ENCODE peak calls at places on chromosomes 13 and 19, in nine cellular contexts. I is colonic mucosa; C is CD4-positive, alpha-beta T cell; Z is upper lobe of right lung; T is stomach; A is kidney; G is adrenal gland; F is A549; U is brain microvascular endothelial cell. Y is an unnamed sample.

GRCh38 chr19:16894080-16894479 is 5.3 kb downstream of the F2RL3 start:
- DNase-seq in I (no peak), C (no peak), Z (no peak), T (no peak), A (no peak), G (no peak), F (no peak), U (no peak), Y (no peak)

GRCh38 chr19:16457195-16457953 is 14.4 kb downstream of the EPS15L1 start:
- DNase-seq in I (no peak), C (no peak), Z (no peak), T (peak; percentile 36), A (peak; percentile 89), G (no peak), F (no peak), U (no peak), Y (no peak)

GRCh38 chr19:18503971-18504885 is 17.6 kb downstream of the ELL start:
- DNase-seq in I (peak; percentile 90), C (no peak), Z (no peak), T (peak; percentile 51), A (no peak), G (no peak), F (peak; percentile 58), U (no peak), Y (no peak)

GRCh38 chr13:30463820-30464495 is 1.8 kb downstream of the HMGB1 start:
- DNase-seq in I (peak; percentile 60), C (peak; percentile 62), Z (peak; percentile 85), T (peak; percentile 61), A (peak; percentile 87), G (peak; percentile 71), F (peak; percentile 46), U (peak; percentile 36), Y (peak; percentile 72)

GRCh38 chr13:24626449-24626848 is 53.8 kb upstream of the ATP12A start:
- DNase-seq in I (peak; percentile 50), C (peak; percentile 15), Z (no peak), T (peak; percentile 17), A (no peak), G (no peak), F (no peak), U (no peak), Y (no peak)

GRCh38 chr19:3825286-3825956 is 39.2 kb upstream of the MATK start:
- DNase-seq in I (no peak), C (no peak), Z (no peak), T (no peak), A (no peak), G (no peak), F (no peak), U (no peak), Y (no peak)

GRCh38 chr19:43432866-43433673 is 18.4 kb downstream of the TEX101 start:
- DNase-seq in I (peak; percentile 70), C (peak; percentile 60), Z (peak; percentile 70), T (peak; percentile 69), A (peak; percentile 84), G (peak; percentile 50), F (peak; percentile 77), U (peak; percentile 32), Y (peak; percentile 2)

GRCh38 chr13:31846984-31847752 is 107.8 kb downstream of the RXFP2 start:
- DNase-seq in I (peak; percentile 21), C (no peak), Z (no peak), T (no peak), A (no peak), G (no peak), F (no peak), U (no peak), Y (no peak)

GRCh38 chr19:54478677-54479266 is 5.7 kb upstream of the CDC42EP5 start:
- DNase-seq in I (no peak), C (no peak), Z (no peak), T (no peak), A (peak; percentile 3), G (no peak), F (peak; percentile 73), U (no peak), Y (no peak)

GRCh38 chr19:46579286-46579944 is 21.7 kb upstream of the CALM3 start:
- DNase-seq in I (no peak), C (peak; percentile 22), Z (no peak), T (no peak), A (no peak), G (no peak), F (peak; percentile 28), U (no peak), Y (no peak)

GRCh38 chr13:85755123-85755522 is 44.1 kb downstream of the SLITRK6 start:
- DNase-seq in I (no peak), C (no peak), Z (no peak), T (no peak), A (no peak), G (no peak), F (no peak), U (peak; percentile 1), Y (no peak)

GRCh38 chr19:14375582-14376291 is 5.5 kb upstream of the ADGRE5 start:
- DNase-seq in I (no peak), C (no peak), Z (no peak), T (no peak), A (peak; percentile 85), G (no peak), F (no peak), U (no peak), Y (no peak)

GRCh38 chr19:13839938-13840750 is 36.8 kb upstream of the NANOS3 start:
- DNase-seq in I (peak; percentile 91), C (no peak), Z (peak; percentile 84), T (peak; percentile 75), A (peak; percentile 94), G (peak; percentile 50), F (peak; percentile 66), U (no peak), Y (no peak)

GRCh38 chr19:41421314-41421713 is 5.9 kb downstream of the B3GNT8 start:
- DNase-seq in I (peak; percentile 79), C (no peak), Z (no peak), T (no peak), A (peak; percentile 57), G (no peak), F (no peak), U (no peak), Y (no peak)

GRCh38 chr19:38554676-38555141 is 63.0 kb downstream of the MAP4K1 start:
- DNase-seq in I (no peak), C (no peak), Z (no peak), T (no peak), A (no peak), G (no peak), F (no peak), U (no peak), Y (no peak)

DNA sequence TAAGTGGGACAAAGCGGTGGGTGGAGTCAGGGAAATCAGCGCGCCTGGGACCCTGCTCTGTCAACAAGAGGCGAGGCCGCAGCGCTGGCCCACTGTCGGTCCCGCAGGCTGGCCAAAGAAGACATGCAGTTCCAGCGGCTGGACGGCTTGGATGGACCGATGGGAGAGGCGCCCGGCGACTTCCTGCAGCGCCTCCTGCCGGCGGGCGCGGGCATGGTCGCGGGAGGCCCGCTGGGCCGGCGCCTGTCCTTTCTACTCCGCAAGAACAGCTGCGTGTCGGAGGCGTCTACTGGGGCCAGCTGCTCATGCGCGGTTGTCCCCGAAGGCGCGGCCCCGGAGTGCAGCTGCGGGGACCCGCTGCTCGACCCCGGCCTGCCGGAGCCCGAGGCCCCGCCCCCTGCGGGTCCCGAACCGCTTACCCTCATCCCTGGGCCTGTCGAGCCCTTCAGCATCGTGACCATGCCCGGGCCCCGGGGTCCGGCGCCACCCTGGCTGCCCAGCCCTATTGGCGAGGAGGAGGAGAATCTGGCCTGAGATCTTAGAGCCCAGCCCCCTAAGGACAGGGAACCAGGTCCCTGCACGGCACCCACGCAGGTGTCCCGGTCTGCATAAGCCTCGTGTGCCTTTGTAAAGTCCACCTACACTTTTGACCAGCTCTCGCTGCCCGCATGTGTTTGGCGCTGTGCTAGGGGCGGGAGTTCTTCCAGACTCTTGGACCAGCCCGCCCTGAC is 6.1 kb downstream of the BEST2 start:
- DNase-seq in I (peak; percentile 67), C (peak; percentile 39), Z (peak; percentile 86), T (peak; percentile 76), A (peak; percentile 89), G (peak; percentile 59), F (peak; percentile 79), U (peak; percentile 71), Y (peak; percentile 46)
- H3K27ac ChIP-seq in I (no peak overlapping the region), C (no peak overlapping the region), Z (no peak overlapping the region), T (peak overlapping the region; percentile 52), A (no peak overlapping the region), G (no peak overlapping the region), F (peak overlapping the region; percentile 83), U (no peak overlapping the region), Y (no peak overlapping the region)

GRCh38 chr13:59464926-59465325 is 698.8 kb downstream of the DIAPH3 start:
- DNase-seq in I (no peak), C (no peak), Z (no peak), T (no peak), A (no peak), G (no peak), F (no peak), U (no peak), Y (no peak)

GRCh38 chr13:59459972-59460371 is 703.8 kb downstream of the DIAPH3 start:
- DNase-seq in I (no peak), C (no peak), Z (no peak), T (no peak), A (no peak), G (no peak), F (no peak), U (no peak), Y (no peak)

GRCh38 chr13:59463023-59463422 is 700.7 kb downstream of the DIAPH3 start:
- DNase-seq in I (no peak), C (no peak), Z (no peak), T (no peak), A (no peak), G (no peak), F (no peak), U (no peak), Y (no peak)

GRCh38 chr13:59461411-59461810 is 702.3 kb downstream of the DIAPH3 start:
- DNase-seq in I (no peak), C (no peak), Z (no peak), T (no peak), A (no peak), G (no peak), F (no peak), U (no peak), Y (no peak)

GRCh38 chr13:59458908-59459579 is 704.7 kb downstream of the DIAPH3 start:
- DNase-seq in I (no peak), C (no peak), Z (no peak), T (no peak), A (no peak), G (peak; percentile 44), F (no peak), U (peak; percentile 79), Y (no peak)
- H3K27ac ChIP-seq in I (no peak overlapping the region), C (no peak overlapping the region), Z (peak overlapping the region; percentile 51), T (peak overlapping the region; percentile 30), A (peak overlapping the region; percentile 36), G (peak overlapping the region; percentile 77), F (no peak overlapping the region), U (peak overlapping the region; percentile 76), Y (no peak overlapping the region)

DNA sequence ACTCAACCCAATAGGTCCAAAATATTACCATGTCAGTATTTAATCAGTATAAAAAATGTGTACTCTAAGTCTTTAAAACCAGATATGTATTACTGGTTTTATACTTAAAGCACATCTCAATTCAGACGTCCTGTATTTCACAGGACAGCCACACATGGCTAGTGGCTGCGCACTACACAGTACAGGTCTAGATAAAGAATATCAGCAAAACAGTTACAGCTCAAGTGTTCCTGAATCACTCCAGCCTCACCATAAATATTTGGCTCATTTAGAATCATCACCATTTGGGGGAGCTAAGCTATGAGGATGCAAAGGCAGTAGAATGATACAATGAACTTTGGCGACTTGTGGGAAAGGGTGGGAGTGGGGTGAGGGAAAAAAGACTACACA is 89.0 kb downstream of the DOCK9 start:
- DNase-seq in I (no peak), C (no peak), Z (no peak), T (no peak), A (no peak), G (no peak), F (no peak), U (no peak), Y (no peak)
- H3K27ac ChIP-seq in I (no peak overlapping the region), C (no peak overlapping the region), Z (no peak overlapping the region), T (no peak overlapping the region), A (no peak overlapping the region), G (no peak overlapping the region), F (no peak overlapping the region), U (no peak overlapping the region), Y (no peak overlapping the region)

GRCh38 chr13:75194717-75195116 is 287.3 kb downstream of the TBC1D4 start:
- DNase-seq in I (no peak), C (no peak), Z (no peak), T (no peak), A (no peak), G (no peak), F (no peak), U (no peak), Y (no peak)
- H3K27ac ChIP-seq in I (no peak overlapping the region), C (no peak overlapping the region), Z (no peak overlapping the region), T (no peak overlapping the region), A (no peak overlapping the region), G (no peak overlapping the region), F (no peak overlapping the region), U (no peak overlapping the region), Y (no peak overlapping the region)

Y was measured in caudate nucleus.